ENCODE peak calls at places on chromosomes 13 and 19, in nine cellular contexts. O is heart left ventricle; L is effector CD4-positive, alpha-beta T cell; C is naive thymus-derived CD4-positive, alpha-beta T cell; S is stimulated activated CD8-positive, alpha-beta memory T cell treated with anti-CD3 and anti-CD28 coated beads, Interleukin-4, amount 100 ng/mL, for 48 hours; D is adipocyte; T is B cell; I is activated CD4-positive, CD25-positive, alpha-beta regulatory T cell treated with anti-CD3 and anti-CD28 coated beads, Interleukin-2, amount 50 U/mL, for 16 hours; Z is activated naive CD4-positive, alpha-beta T cell treated with Interleukin-2 at 50 U/mL for 16 hours. R is an unnamed sample.

GRCh38 chr19:2550431-2551171 is 74.7 kb downstream of the GADD45B start:
- DNase-seq in S (no peak), T (no peak), L (no peak), D (no peak), I (no peak), C (no peak), O (no peak), Z (no peak), R (no peak)

GRCh38 chr19:35557539-35558399 is 5.7 kb downstream of the ATP4A start:
- DNase-seq in S (peak; percentile 82), L (peak; percentile 31), I (no peak), Z (peak; percentile 45), C (peak; percentile 62), T (peak; percentile 60), O (peak; percentile 79), D (peak; percentile 50), R (peak; percentile 82)

GRCh38 chr13:72199640-72200039 is 332.6 kb upstream of the DACH1 start:
- DNase-seq in L (no peak), Z (no peak), D (no peak), C (no peak), O (no peak), T (no peak), S (no peak), I (no peak), R (no peak)

GRCh38 chr13:98856983-98857382 is 104.5 kb upstream of the SLC15A1 start:
- DNase-seq in Z (no peak), D (no peak), S (no peak), I (no peak), T (no peak), O (no peak), L (no peak), C (no peak), R (no peak)

GRCh38 chr19:49400034-49400433 is 12.0 kb downstream of the KASH5 start:
- DNase-seq in S (no peak), C (no peak), O (no peak), Z (no peak), D (no peak), I (no peak), L (no peak), T (no peak), R (no peak)

GRCh38 chr19:10105241-10106099 is 692 bp upstream of the PPAN start:
- DNase-seq in C (peak; percentile 83), D (no peak), I (peak; percentile 56), Z (peak; percentile 87), L (peak; percentile 53), S (peak; percentile 88), O (no peak), T (peak; percentile 63), R (no peak)

GRCh38 chr13:102838273-102838672 is 7.6 kb upstream of the ERCC5 start:
- DNase-seq in S (no peak), T (no peak), L (no peak), I (no peak), O (no peak), D (no peak), Z (no peak), C (no peak), R (no peak)

GRCh38 chr19:37329686-37330085 is 41.2 kb upstream of the ZNF527 start:
- DNase-seq in I (no peak), S (no peak), D (no peak), C (no peak), Z (no peak), L (no peak), O (no peak), T (no peak), R (no peak)

GRCh38 chr19:38264486-38265212 is at the start of gene SPINT2:
- DNase-seq in S (peak; percentile 64), T (peak; percentile 86), L (peak; percentile 21), D (no peak), I (peak; percentile 2), C (no peak), O (no peak), Z (no peak), R (peak; percentile 65)

GRCh38 chr19:4909172-4909896 is at the start of gene UHRF1:
- DNase-seq in T (no peak), L (no peak), Z (peak; percentile 47), C (peak; percentile 74), I (no peak), O (no peak), D (no peak), S (peak; percentile 87), R (peak; percentile 83)

GRCh38 chr19:15129856-15130580 is 22.8 kb downstream of the SYDE1 start:
- DNase-seq in Z (peak; percentile 41), T (no peak), S (peak; percentile 56), I (no peak), O (no peak), L (no peak), D (no peak), C (peak; percentile 45), R (no peak)

GRCh38 chr13:32430018-32430747 is 2.3 kb upstream of the N4BP2L1 start:
- DNase-seq in S (no peak), C (no peak), T (no peak), D (no peak), O (no peak), I (no peak), L (no peak), Z (no peak), R (no peak)

GRCh38 chr13:42990147-42990990 is 1.7 kb downstream of the EPSTI1 start:
- DNase-seq in D (peak; percentile 50), O (no peak), I (no peak), S (no peak), T (no peak), C (no peak), L (no peak), Z (no peak), R (no peak)

GRCh38 chr13:61148691-61149332 is 266.8 kb downstream of the PCDH20 start:
- DNase-seq in O (no peak), S (no peak), D (no peak), I (no peak), T (no peak), Z (no peak), C (no peak), L (no peak), R (no peak)

GRCh38 chr13:37306778-37307544 is 201.5 kb upstream of the CSNK1A1L start:
- DNase-seq in D (peak; percentile 83), S (no peak), I (no peak), T (no peak), Z (no peak), O (no peak), L (no peak), C (no peak), R (no peak)

GRCh38 chr13:94292323-94292640 is 187.2 kb downstream of the DCT start:
- DNase-seq in C (no peak), I (no peak), O (no peak), S (no peak), L (no peak), T (no peak), Z (no peak), D (no peak), R (no peak)

GRCh38 chr19:1401138-1401888 is at the start of gene GAMT:
- DNase-seq in O (peak; percentile 79), S (peak; percentile 72), L (peak; percentile 27), C (peak; percentile 71), D (peak; percentile 87), T (peak; percentile 80), Z (peak; percentile 61), I (no peak), R (peak; percentile 66)

GRCh38 chr13:33328691-33329090 is 43.1 kb upstream of the STARD13 start:
- DNase-seq in L (no peak), T (no peak), O (no peak), D (peak; percentile 75), I (no peak), C (no peak), S (no peak), Z (no peak), R (no peak)

GRCh38 chr13:65943024-65943423 is 1287.1 kb downstream of the PCDH9 start:
- DNase-seq in D (peak; percentile 17), Z (no peak), S (no peak), L (no peak), O (no peak), T (no peak), I (no peak), C (no peak), R (no peak)

GRCh38 chr19:39381910-39382611 is 8.8 kb downstream of the PAF1 start:
- DNase-seq in S (no peak), I (no peak), T (no peak), L (no peak), C (no peak), O (no peak), D (no peak), Z (no peak), R (no peak)

GRCh38 chr19:33811246-33811645 is 14.6 kb downstream of the KCTD15 start:
- DNase-seq in L (no peak), S (no peak), I (no peak), O (no peak), T (no peak), D (no peak), Z (no peak), C (no peak), R (no peak)

GRCh38 chr19:4675346-4675745 is 5.2 kb upstream of the MYDGF start:
- DNase-seq in L (no peak), O (no peak), D (no peak), Z (no peak), S (no peak), T (no peak), C (no peak), I (no peak), R (no peak)

GRCh38 chr19:28705008-28705407 is 507.9 kb downstream of the UQCRFS1 start:
- DNase-seq in T (no peak), S (no peak), O (no peak), D (peak; percentile 83), Z (no peak), C (no peak), I (no peak), L (no peak), R (no peak)

GRCh38 chr13:104483631-104484030 is 1417.4 kb upstream of the SLC10A2 start:
- DNase-seq in L (no peak), C (no peak), D (no peak), O (no peak), Z (no peak), T (no peak), I (no peak), S (no peak), R (no peak)

GRCh38 chr13:50594276-50594970 is 249.1 kb downstream of the DLEU7 start:
- DNase-seq in C (peak; percentile 40), L (no peak), D (no peak), T (peak; percentile 75), Z (no peak), I (no peak), S (peak; percentile 58), O (no peak), R (peak; percentile 80)

GRCh38 chr19:55603581-55604292 is 1.7 kb upstream of the ZNF865 start:
- DNase-seq in I (no peak), T (no peak), S (no peak), C (no peak), Z (no peak), O (no peak), L (no peak), D (no peak), R (no peak)

GRCh38 chr13:40492511-40492910 is 173.9 kb downstream of the FOXO1 start:
- DNase-seq in I (no peak), D (no peak), C (no peak), O (peak; percentile 76), T (no peak), S (peak; percentile 21), Z (no peak), L (no peak), R (no peak)

R was measured in GM06990.